ENCODE peak calls at places on chromosomes 7 and 10, in ten cellular contexts. V is sigmoid colon, K is suprapubic skin, I is HL-60, Q is stomach, G is spleen, T is K562, U is endothelial cell of umbilical vein, O is GM12892, N is transverse colon. P is an unnamed sample.

GRCh38 chr10:64537112-64537511 is 1015.9 kb downstream of the REEP3 start:
- DNase-seq in I (no peak), O (no peak), U (no peak), V (no peak), G (no peak), Q (no peak), N (no peak), K (no peak), T (no peak), P (no peak)

GRCh38 chr10:50604049-50604640 is 19.6 kb downstream of the SGMS1 start:
- DNase-seq in K (no peak), U (no peak), N (no peak), I (no peak), T (peak), O (peak), Q (no peak), V (no peak), G (no peak), P (no peak)

GRCh38 chr10:56537984-56538383 is 176.9 kb upstream of the ZWINT start:
- DNase-seq in G (no peak), V (no peak), T (no peak), U (no peak), O (no peak), Q (no peak), I (no peak), K (no peak), N (no peak), P (no peak)

GRCh38 chr10:69895759-69896158 is 94.1 kb downstream of the COL13A1 start:
- DNase-seq in I (no peak), V (no peak), U (no peak), T (no peak), N (no peak), Q (no peak), G (no peak), O (no peak), K (peak), P (peak)

GRCh38 chr7:120180221-120180620 is 92.8 kb upstream of the KCND2 start:
- DNase-seq in O (no peak), U (no peak), T (no peak), G (no peak), Q (no peak), V (no peak), N (no peak), I (no peak), K (no peak), P (no peak)

GRCh38 chr7:132933076-132933466 is 148.8 kb downstream of the CHCHD3 start:
- DNase-seq in K (no peak), N (no peak), I (peak), Q (no peak), V (no peak), O (no peak), U (no peak), G (no peak), T (no peak), P (no peak)

GRCh38 chr10:680146-680545 is 9.3 kb downstream of the DIP2C start:
- DNase-seq in V (no peak), N (no peak), K (no peak), G (no peak), O (no peak), U (no peak), Q (no peak), T (no peak), I (no peak), P (no peak)

GRCh38 chr10:95833038-95833673 is 74.6 kb upstream of the CC2D2B start:
- DNase-seq in O (no peak), U (no peak), V (no peak), K (no peak), Q (no peak), I (no peak), N (no peak), G (no peak), T (no peak), P (no peak)

GRCh38 chr10:37269554-37270256 is 144.3 kb downstream of the ANKRD30A start:
- DNase-seq in I (no peak), T (no peak), K (no peak), U (no peak), O (no peak), N (no peak), G (no peak), V (no peak), Q (no peak), P (no peak)
- TF ChIP-seq POLR2AphosphoS5 in I (no peak), T (no peak), K (no peak), U (no peak), O (no peak), N (no peak), G (no peak), V (no peak), Q (no peak), P (no peak)

GRCh38 chr10:28879875-28880381 is 202.6 kb downstream of the BAMBI start:
- DNase-seq in I (no peak), T (no peak), G (no peak), Q (no peak), O (no peak), V (no peak), N (no peak), K (no peak), U (peak), P (no peak)
- TF ChIP-seq POLR2AphosphoS5 in I (no peak), T (no peak), G (no peak), Q (no peak), O (no peak), V (no peak), N (no peak), K (no peak), U (no peak), P (no peak)

GRCh38 chr10:17787087-17787942 is 21.8 kb upstream of the MRC1 start:
- DNase-seq in G (no peak), N (no peak), K (no peak), T (no peak), V (no peak), Q (no peak), O (no peak), I (no peak), U (peak), P (no peak)
- TF ChIP-seq POLR2AphosphoS5 in G (no peak), N (no peak), K (no peak), T (no peak), V (no peak), Q (no peak), O (no peak), I (no peak), U (no peak), P (peak)

GRCh38 chr7:27151341-27151944 is 940 bp downstream of the HOXA3 start:
- DNase-seq in N (no peak), V (peak), K (peak), Q (no peak), O (no peak), U (no peak), I (no peak), G (peak), T (no peak), P (no peak)

GRCh38 chr7:27152816-27153486 is 568 bp upstream of the HOXA3 start:
- DNase-seq in K (no peak), G (peak), O (no peak), I (no peak), V (no peak), U (no peak), T (no peak), N (no peak), Q (peak), P (peak)

GRCh38 chr7:27150568-27151340 is 1.6 kb downstream of the HOXA3 start:
- DNase-seq in O (peak), G (peak), Q (peak), I (no peak), N (peak), K (peak), T (peak), V (peak), U (peak), P (peak)

GRCh38 chr7:27153526-27153925 is 1.1 kb upstream of the HOXA3 start:
- DNase-seq in N (no peak), G (no peak), K (no peak), V (no peak), U (no peak), T (no peak), Q (peak), I (no peak), O (no peak), P (peak)

DNA sequence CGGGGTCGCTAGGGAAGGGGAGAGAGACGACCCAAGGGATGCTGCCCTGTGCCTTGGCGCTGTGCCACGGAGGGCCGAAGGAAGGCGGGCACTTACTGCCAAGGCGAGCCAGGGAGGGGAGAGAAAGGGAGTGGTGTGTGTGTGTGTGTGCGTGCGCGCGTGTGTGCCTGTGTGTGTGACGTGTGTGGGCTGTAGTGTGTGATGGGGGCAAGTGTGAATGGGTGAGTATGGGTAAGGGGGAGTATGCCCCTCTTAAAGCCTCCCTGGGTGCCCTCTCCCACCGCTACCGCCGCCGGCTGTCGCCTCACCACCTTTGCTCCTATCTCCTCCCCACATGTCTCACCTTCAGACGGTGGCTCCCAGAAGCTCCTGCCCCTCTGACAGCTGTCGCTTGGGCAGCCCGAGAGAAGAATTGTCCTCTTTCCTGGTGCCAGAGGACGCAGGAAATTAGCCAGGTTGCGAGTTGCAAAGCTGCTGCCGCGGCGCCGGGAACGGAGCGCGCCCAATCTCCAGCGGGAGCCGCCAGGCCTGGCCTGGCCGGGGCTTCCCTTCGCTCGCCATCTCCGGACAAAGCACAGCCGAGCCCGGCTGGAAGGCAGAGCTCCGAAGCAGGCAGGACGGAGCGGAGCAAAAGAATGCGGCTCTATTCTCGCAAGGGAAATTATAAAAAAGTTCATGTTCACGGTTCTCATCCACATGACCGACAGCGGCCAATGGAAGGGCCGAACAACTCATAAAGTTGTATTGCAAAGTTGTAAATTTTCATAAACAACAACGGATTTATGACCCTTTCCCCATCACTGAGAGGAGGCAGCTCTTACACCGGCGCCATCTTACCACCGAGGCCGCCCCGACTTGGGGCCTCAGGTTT is at the start of gene HOXA3:
- DNase-seq in G (peak), O (no peak), U (peak), T (no peak), V (peak), N (peak), I (no peak), Q (peak), K (peak), P (peak)
- TF ChIP-seq POLR2AphosphoS5 in G (peak), O (no peak), U (peak), T (no peak), V (peak), N (peak), I (no peak), Q (no peak), K (no peak), P (no peak)

GRCh38 chr7:104207731-104208420 is at the start of gene ORC5:
- DNase-seq in U (peak), I (peak), Q (peak), K (peak), T (peak), V (peak), O (peak), G (peak), N (peak), P (peak)
- TF ChIP-seq POLR2AphosphoS5 in U (peak), I (peak), Q (peak), K (peak), T (peak), V (no peak), O (peak), G (peak), N (peak), P (peak)

DNA sequence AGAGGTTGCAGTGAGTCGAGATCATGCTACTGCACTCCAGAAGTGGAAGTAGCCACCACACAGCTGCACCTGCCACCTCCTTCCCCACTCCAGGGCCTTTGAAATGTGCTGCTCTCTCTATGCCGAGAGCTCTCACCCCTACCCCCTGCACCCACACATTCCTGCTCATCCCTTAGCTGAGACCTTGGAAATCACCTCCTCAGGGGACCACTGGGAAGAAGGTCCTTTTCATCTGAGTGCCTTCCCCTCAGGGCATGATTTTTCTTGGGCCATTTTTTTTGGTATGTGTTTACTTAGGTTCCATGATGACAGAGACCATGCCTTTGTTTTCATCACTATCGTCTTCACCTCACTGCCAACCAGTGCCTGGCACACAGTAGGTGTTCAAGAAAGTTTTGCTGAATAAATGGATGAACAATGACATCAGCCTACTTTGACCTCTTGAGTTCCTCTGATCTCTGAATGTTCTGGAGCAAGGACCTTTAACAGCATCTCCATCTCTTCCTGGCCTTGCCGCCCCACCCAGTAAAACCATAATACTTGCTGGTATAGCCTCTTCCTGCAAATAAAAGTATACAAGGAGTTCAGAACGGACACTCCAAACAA is 166.6 kb upstream of the KLF14 start:
- DNase-seq in O (no peak), N (no peak), I (no peak), Q (no peak), T (no peak), K (no peak), U (no peak), G (no peak), V (no peak), P (no peak)
- TF ChIP-seq POLR2AphosphoS5 in O (peak), N (no peak), I (no peak), Q (no peak), T (no peak), K (no peak), U (peak), G (peak), V (no peak), P (no peak)

GRCh38 chr10:132011027-132011426 is 29.3 kb upstream of the BNIP3 start:
- DNase-seq in U (no peak), T (no peak), Q (no peak), I (no peak), N (no peak), V (peak), K (no peak), O (no peak), G (no peak), P (no peak)
- TF ChIP-seq POLR2AphosphoS5 in U (no peak), T (no peak), Q (no peak), I (no peak), N (no peak), V (no peak), K (no peak), O (no peak), G (no peak), P (no peak)

DNA sequence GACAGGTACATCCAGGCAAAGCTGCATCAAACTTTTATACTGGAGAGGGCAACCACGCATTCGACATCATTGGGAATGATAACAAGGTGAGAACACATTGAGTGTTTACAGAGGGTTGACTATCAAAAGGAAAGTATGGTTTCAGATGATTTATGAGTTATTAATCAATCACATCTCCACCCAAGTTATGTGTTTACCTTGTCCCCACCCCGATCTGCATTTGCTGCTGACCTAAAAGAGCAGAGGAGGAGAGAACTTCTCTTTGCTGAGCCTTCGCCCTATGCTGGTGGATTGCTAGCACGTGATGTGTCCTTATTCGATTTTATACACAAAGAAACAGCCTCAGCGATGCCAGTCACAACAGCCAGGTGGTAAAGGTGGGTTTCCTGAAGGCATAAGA is at the start of gene MSMB:
- DNase-seq in K (no peak), T (no peak), U (no peak), I (no peak), Q (no peak), G (no peak), O (no peak), V (no peak), N (no peak), P (no peak)
- TF ChIP-seq POLR2AphosphoS5 in K (no peak), T (no peak), U (no peak), I (no peak), Q (no peak), G (no peak), O (no peak), V (no peak), N (no peak), P (no peak)